ENCODE peak calls at places on chromosomes 1 and 21, in eight cellular contexts. One of them, this sample, is unnamed.

GRCh38 chr1:151326619-151327222 is 495 bp downstream of the PI4KB start:
- DNase-seq in tibial nerve: no peak
- DNase-seq in esophagus squamous epithelium: peak; percentile 17
- DNase-seq in CD8-positive, alpha-beta T cell: peak; percentile 10
- DNase-seq in cardiac muscle cell: peak; percentile 60
- DNase-seq in thoracic aorta: no peak
- DNase-seq in cardiac fibroblast: peak; percentile 61
- DNase-seq in choroid plexus epithelial cell: peak; percentile 61
- DNase-seq in this sample: no peak

GRCh38 chr21:37687001-37687400 is 229.3 kb downstream of the KCNJ6 start:
- DNase-seq in thoracic aorta: no peak
- DNase-seq in tibial nerve: no peak
- DNase-seq in choroid plexus epithelial cell: no peak
- DNase-seq in CD8-positive, alpha-beta T cell: no peak
- DNase-seq in cardiac muscle cell: no peak
- DNase-seq in esophagus squamous epithelium: no peak
- DNase-seq in cardiac fibroblast: no peak
- DNase-seq in this sample: no peak

GRCh38 chr1:53734650-53735211 is 4.2 kb downstream of the GLIS1 start:
- DNase-seq in esophagus squamous epithelium: no peak
- DNase-seq in thoracic aorta: no peak
- DNase-seq in CD8-positive, alpha-beta T cell: no peak
- DNase-seq in cardiac fibroblast: peak; percentile 84
- DNase-seq in tibial nerve: no peak
- DNase-seq in cardiac muscle cell: peak; percentile 66
- DNase-seq in choroid plexus epithelial cell: peak; percentile 85
- DNase-seq in this sample: no peak

GRCh38 chr1:85584264-85584781 is 3.8 kb downstream of the CCN1 start:
- DNase-seq in esophagus squamous epithelium: no peak
- DNase-seq in tibial nerve: no peak
- DNase-seq in thoracic aorta: no peak
- DNase-seq in cardiac fibroblast: peak; percentile 97
- DNase-seq in cardiac muscle cell: peak; percentile 92
- DNase-seq in choroid plexus epithelial cell: peak; percentile 93
- DNase-seq in CD8-positive, alpha-beta T cell: no peak
- DNase-seq in this sample: peak; percentile 94

GRCh38 chr1:7646981-7647901 is 123.9 kb upstream of the VAMP3 start:
- DNase-seq in thoracic aorta: no peak
- DNase-seq in tibial nerve: peak; percentile 51
- DNase-seq in choroid plexus epithelial cell: peak; percentile 63
- DNase-seq in esophagus squamous epithelium: no peak
- DNase-seq in CD8-positive, alpha-beta T cell: peak; percentile 34
- DNase-seq in cardiac muscle cell: peak; percentile 59
- DNase-seq in cardiac fibroblast: peak; percentile 44
- DNase-seq in this sample: no peak

GRCh38 chr1:48596036-48596435 is 124.0 kb upstream of the SPATA6 start:
- DNase-seq in esophagus squamous epithelium: no peak
- DNase-seq in cardiac fibroblast: no peak
- DNase-seq in choroid plexus epithelial cell: peak; percentile 23
- DNase-seq in cardiac muscle cell: peak; percentile 26
- DNase-seq in tibial nerve: no peak
- DNase-seq in thoracic aorta: no peak
- DNase-seq in CD8-positive, alpha-beta T cell: no peak
- DNase-seq in this sample: no peak

GRCh38 chr1:39262802-39263201 is 58.3 kb downstream of the MACF1 start:
- DNase-seq in choroid plexus epithelial cell: peak; percentile 58
- DNase-seq in thoracic aorta: no peak
- DNase-seq in esophagus squamous epithelium: no peak
- DNase-seq in tibial nerve: no peak
- DNase-seq in CD8-positive, alpha-beta T cell: no peak
- DNase-seq in cardiac muscle cell: peak; percentile 12
- DNase-seq in cardiac fibroblast: no peak
- DNase-seq in this sample: no peak

GRCh38 chr1:84370831-84371394 is 27.4 kb upstream of the DNASE2B start:
- DNase-seq in esophagus squamous epithelium: no peak
- DNase-seq in CD8-positive, alpha-beta T cell: no peak
- DNase-seq in cardiac fibroblast: peak; percentile 86
- DNase-seq in tibial nerve: no peak
- DNase-seq in cardiac muscle cell: peak; percentile 63
- DNase-seq in choroid plexus epithelial cell: peak; percentile 72
- DNase-seq in thoracic aorta: no peak
- DNase-seq in this sample: no peak

GRCh38 chr1:1014896-1015681 is 1.8 kb downstream of the ISG15 start:
- DNase-seq in cardiac muscle cell: no peak
- DNase-seq in esophagus squamous epithelium: no peak
- DNase-seq in cardiac fibroblast: no peak
- DNase-seq in thoracic aorta: no peak
- DNase-seq in choroid plexus epithelial cell: no peak
- DNase-seq in CD8-positive, alpha-beta T cell: no peak
- DNase-seq in tibial nerve: no peak
- DNase-seq in this sample: no peak

GRCh38 chr21:37593015-37593414 is 226.4 kb downstream of the DYRK1A start:
- DNase-seq in thoracic aorta: no peak
- DNase-seq in CD8-positive, alpha-beta T cell: no peak
- DNase-seq in esophagus squamous epithelium: no peak
- DNase-seq in cardiac muscle cell: no peak
- DNase-seq in cardiac fibroblast: peak; percentile 9
- DNase-seq in tibial nerve: no peak
- DNase-seq in choroid plexus epithelial cell: peak; percentile 4
- DNase-seq in this sample: peak; percentile 35

GRCh38 chr1:190849346-190849745 is 371.7 kb upstream of the BRINP3 start:
- DNase-seq in choroid plexus epithelial cell: no peak
- DNase-seq in cardiac fibroblast: no peak
- DNase-seq in tibial nerve: no peak
- DNase-seq in CD8-positive, alpha-beta T cell: no peak
- DNase-seq in thoracic aorta: no peak
- DNase-seq in cardiac muscle cell: no peak
- DNase-seq in esophagus squamous epithelium: no peak
- DNase-seq in this sample: no peak

GRCh38 chr1:204788470-204788869 is 82.2 kb upstream of the NFASC start:
- DNase-seq in choroid plexus epithelial cell: no peak
- DNase-seq in cardiac fibroblast: no peak
- DNase-seq in cardiac muscle cell: no peak
- DNase-seq in thoracic aorta: no peak
- DNase-seq in CD8-positive, alpha-beta T cell: no peak
- DNase-seq in tibial nerve: no peak
- DNase-seq in esophagus squamous epithelium: no peak
- DNase-seq in this sample: no peak

GRCh38 chr1:204793259-204793658 is 77.4 kb upstream of the NFASC start:
- DNase-seq in thoracic aorta: no peak
- DNase-seq in cardiac fibroblast: no peak
- DNase-seq in esophagus squamous epithelium: no peak
- DNase-seq in choroid plexus epithelial cell: no peak
- DNase-seq in CD8-positive, alpha-beta T cell: no peak
- DNase-seq in tibial nerve: no peak
- DNase-seq in cardiac muscle cell: no peak
- DNase-seq in this sample: no peak

GRCh38 chr1:204791453-204792366 is 79.0 kb upstream of the NFASC start:
- DNase-seq in thoracic aorta: no peak
- DNase-seq in esophagus squamous epithelium: peak; percentile 14
- DNase-seq in choroid plexus epithelial cell: peak; percentile 65
- DNase-seq in cardiac muscle cell: peak; percentile 64
- DNase-seq in tibial nerve: peak; percentile 18
- DNase-seq in CD8-positive, alpha-beta T cell: peak; percentile 63
- DNase-seq in cardiac fibroblast: peak; percentile 65
- DNase-seq in this sample: no peak
- TF ChIP-seq CTCF in thoracic aorta: peak; percentile 51
- TF ChIP-seq CTCF in esophagus squamous epithelium: peak; percentile 71
- TF ChIP-seq CTCF in choroid plexus epithelial cell: peak; percentile 85
- TF ChIP-seq CTCF in cardiac muscle cell: peak; percentile 83
- TF ChIP-seq CTCF in tibial nerve: peak; percentile 28
- TF ChIP-seq CTCF in CD8-positive, alpha-beta T cell: peak; percentile 83
- TF ChIP-seq CTCF in cardiac fibroblast: peak; percentile 87
- TF ChIP-seq CTCF in this sample: peak; percentile 74

GRCh38 chr21:18058731-18059398 is 185.8 kb upstream of the CHODL start:
- DNase-seq in thoracic aorta: no peak
- DNase-seq in cardiac fibroblast: no peak
- DNase-seq in CD8-positive, alpha-beta T cell: no peak
- DNase-seq in esophagus squamous epithelium: no peak
- DNase-seq in tibial nerve: no peak
- DNase-seq in cardiac muscle cell: no peak
- DNase-seq in choroid plexus epithelial cell: no peak
- DNase-seq in this sample: no peak
- H3K4me3 ChIP-seq in thoracic aorta: no peak overlapping the region
- H3K4me3 ChIP-seq in cardiac fibroblast: no peak overlapping the region
- H3K4me3 ChIP-seq in CD8-positive, alpha-beta T cell: no peak overlapping the region
- H3K4me3 ChIP-seq in esophagus squamous epithelium: no peak overlapping the region
- H3K4me3 ChIP-seq in tibial nerve: no peak overlapping the region
- H3K4me3 ChIP-seq in cardiac muscle cell: no peak overlapping the region
- H3K4me3 ChIP-seq in choroid plexus epithelial cell: no peak overlapping the region
- H3K4me3 ChIP-seq in this sample: no peak overlapping the region

GRCh38 chr21:26965567-26966359 is 1.1 kb downstream of the ADAMTS5 start:
- DNase-seq in esophagus squamous epithelium: no peak
- DNase-seq in tibial nerve: no peak
- DNase-seq in cardiac muscle cell: peak; percentile 41
- DNase-seq in thoracic aorta: no peak
- DNase-seq in choroid plexus epithelial cell: peak; percentile 34
- DNase-seq in CD8-positive, alpha-beta T cell: no peak
- DNase-seq in cardiac fibroblast: peak; percentile 18
- DNase-seq in this sample: no peak
- TF ChIP-seq CTCF in esophagus squamous epithelium: peak; percentile 20
- TF ChIP-seq CTCF in tibial nerve: no peak
- TF ChIP-seq CTCF in cardiac muscle cell: peak; percentile 40
- TF ChIP-seq CTCF in thoracic aorta: peak; percentile 11
- TF ChIP-seq CTCF in choroid plexus epithelial cell: peak; percentile 45
- TF ChIP-seq CTCF in CD8-positive, alpha-beta T cell: no peak
- TF ChIP-seq CTCF in cardiac fibroblast: no peak
- TF ChIP-seq CTCF in this sample: peak; percentile 46

GRCh38 chr1:226654046-226654445 is 85.0 kb downstream of the ITPKB start:
- DNase-seq in choroid plexus epithelial cell: peak; percentile 80
- DNase-seq in cardiac muscle cell: peak; percentile 86
- DNase-seq in tibial nerve: no peak
- DNase-seq in cardiac fibroblast: peak; percentile 26
- DNase-seq in esophagus squamous epithelium: no peak
- DNase-seq in CD8-positive, alpha-beta T cell: no peak
- DNase-seq in thoracic aorta: no peak
- DNase-seq in this sample: peak; percentile 84
- H3K4me3 ChIP-seq in choroid plexus epithelial cell: no peak overlapping the region
- H3K4me3 ChIP-seq in cardiac muscle cell: no peak overlapping the region
- H3K4me3 ChIP-seq in tibial nerve: no peak overlapping the region
- H3K4me3 ChIP-seq in cardiac fibroblast: no peak overlapping the region
- H3K4me3 ChIP-seq in esophagus squamous epithelium: no peak overlapping the region
- H3K4me3 ChIP-seq in CD8-positive, alpha-beta T cell: peak overlapping the region; percentile 23
- H3K4me3 ChIP-seq in thoracic aorta: no peak overlapping the region
- H3K4me3 ChIP-seq in this sample: no peak overlapping the region

GRCh38 chr1:186404454-186405051 is 28.9 kb downstream of the ODR4 start:
- DNase-seq in choroid plexus epithelial cell: peak; percentile 86
- DNase-seq in cardiac muscle cell: peak; percentile 91
- DNase-seq in tibial nerve: no peak
- DNase-seq in esophagus squamous epithelium: no peak
- DNase-seq in CD8-positive, alpha-beta T cell: no peak
- DNase-seq in thoracic aorta: no peak
- DNase-seq in cardiac fibroblast: peak; percentile 89
- DNase-seq in this sample: peak; percentile 23
- TF ChIP-seq CTCF in choroid plexus epithelial cell: peak; percentile 69
- TF ChIP-seq CTCF in cardiac muscle cell: peak; percentile 79
- TF ChIP-seq CTCF in tibial nerve: peak; percentile 64
- TF ChIP-seq CTCF in esophagus squamous epithelium: peak; percentile 66
- TF ChIP-seq CTCF in CD8-positive, alpha-beta T cell: peak; percentile 84
- TF ChIP-seq CTCF in thoracic aorta: peak; percentile 48
- TF ChIP-seq CTCF in cardiac fibroblast: peak; percentile 75
- TF ChIP-seq CTCF in this sample: peak; percentile 56

GRCh38 chr1:111857251-111857651 is 101.5 kb downstream of the DDX20 start:
- DNase-seq in cardiac fibroblast: no peak
- DNase-seq in esophagus squamous epithelium: no peak
- DNase-seq in tibial nerve: no peak
- DNase-seq in thoracic aorta: no peak
- DNase-seq in CD8-positive, alpha-beta T cell: no peak
- DNase-seq in choroid plexus epithelial cell: no peak
- DNase-seq in cardiac muscle cell: no peak
- DNase-seq in this sample: no peak
- H3K4me3 ChIP-seq in cardiac fibroblast: no peak overlapping the region
- H3K4me3 ChIP-seq in esophagus squamous epithelium: no peak overlapping the region
- H3K4me3 ChIP-seq in tibial nerve: no peak overlapping the region
- H3K4me3 ChIP-seq in thoracic aorta: no peak overlapping the region
- H3K4me3 ChIP-seq in CD8-positive, alpha-beta T cell: no peak overlapping the region
- H3K4me3 ChIP-seq in choroid plexus epithelial cell: no peak overlapping the region
- H3K4me3 ChIP-seq in cardiac muscle cell: no peak overlapping the region
- H3K4me3 ChIP-seq in this sample: no peak overlapping the region

GRCh38 chr1:44613932-44614331 is 60.3 kb downstream of the TMEM53 start:
- DNase-seq in CD8-positive, alpha-beta T cell: no peak
- DNase-seq in cardiac fibroblast: no peak
- DNase-seq in choroid plexus epithelial cell: no peak
- DNase-seq in tibial nerve: no peak
- DNase-seq in thoracic aorta: no peak
- DNase-seq in cardiac muscle cell: no peak
- DNase-seq in esophagus squamous epithelium: no peak
- DNase-seq in this sample: no peak

GRCh38 chr1:44609768-44610526 is 64.3 kb downstream of the TMEM53 start:
- DNase-seq in tibial nerve: no peak
- DNase-seq in cardiac muscle cell: no peak
- DNase-seq in choroid plexus epithelial cell: no peak
- DNase-seq in CD8-positive, alpha-beta T cell: no peak
- DNase-seq in cardiac fibroblast: no peak
- DNase-seq in thoracic aorta: no peak
- DNase-seq in esophagus squamous epithelium: no peak
- DNase-seq in this sample: no peak

GRCh38 chr1:44611419-44611818 is 62.9 kb downstream of the TMEM53 start:
- DNase-seq in esophagus squamous epithelium: no peak
- DNase-seq in thoracic aorta: no peak
- DNase-seq in cardiac muscle cell: no peak
- DNase-seq in cardiac fibroblast: no peak
- DNase-seq in tibial nerve: no peak
- DNase-seq in CD8-positive, alpha-beta T cell: no peak
- DNase-seq in choroid plexus epithelial cell: no peak
- DNase-seq in this sample: no peak

GRCh38 chr1:44610527-44611148 is 63.6 kb downstream of the TMEM53 start:
- DNase-seq in thoracic aorta: no peak
- DNase-seq in cardiac fibroblast: no peak
- DNase-seq in esophagus squamous epithelium: no peak
- DNase-seq in tibial nerve: no peak
- DNase-seq in CD8-positive, alpha-beta T cell: no peak
- DNase-seq in cardiac muscle cell: no peak
- DNase-seq in choroid plexus epithelial cell: no peak
- DNase-seq in this sample: no peak

DNA sequence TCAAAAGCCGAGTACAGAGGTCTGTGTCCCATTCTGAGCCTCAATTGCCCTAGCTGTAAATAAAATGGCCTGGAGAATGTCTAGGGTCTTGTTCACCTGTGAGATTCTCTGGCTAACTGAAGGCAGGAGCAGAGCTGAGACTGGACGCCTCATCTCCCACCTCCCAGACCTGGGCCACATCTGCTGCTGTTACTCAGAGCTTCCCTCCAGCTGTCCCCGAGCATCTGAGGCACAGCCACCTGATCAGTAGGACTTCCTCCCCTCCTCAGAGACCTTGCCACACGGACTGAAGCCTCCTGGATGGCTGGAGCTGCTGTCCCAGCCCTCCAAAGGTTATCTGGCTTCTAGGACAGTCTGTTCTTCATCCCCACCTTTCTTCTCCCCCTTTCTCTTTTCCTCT is 62.4 kb downstream of the TMEM53 start:
- DNase-seq in cardiac fibroblast: no peak
- DNase-seq in choroid plexus epithelial cell: no peak
- DNase-seq in CD8-positive, alpha-beta T cell: no peak
- DNase-seq in tibial nerve: no peak
- DNase-seq in esophagus squamous epithelium: no peak
- DNase-seq in thoracic aorta: no peak
- DNase-seq in cardiac muscle cell: no peak
- DNase-seq in this sample: no peak
- TF ChIP-seq CTCF in cardiac fibroblast: no peak
- TF ChIP-seq CTCF in choroid plexus epithelial cell: no peak
- TF ChIP-seq CTCF in CD8-positive, alpha-beta T cell: no peak
- TF ChIP-seq CTCF in tibial nerve: no peak
- TF ChIP-seq CTCF in esophagus squamous epithelium: no peak
- TF ChIP-seq CTCF in thoracic aorta: no peak
- TF ChIP-seq CTCF in cardiac muscle cell: no peak
- TF ChIP-seq CTCF in this sample: no peak

This sample was measured in astrocyte of the cerebellum.